ENCODE peak calls at places on chromosomes 7 and 10, in six cellular contexts. G is left ventricle myocardium inferior, X is psoas muscle, J is upper lobe of right lung, S is neural progenitor cell, V is spleen. O is an unnamed sample.

GRCh38 chr7:149883452-149883861 is 9.7 kb downstream of the ATP6V0E2 start:
- DNase-seq in G (peak), X (peak), J (peak), S (peak), V (no peak), O (peak)

GRCh38 chr7:51005074-51005473 is 222.4 kb upstream of the GRB10 start:
- DNase-seq in G (no peak), X (no peak), J (no peak), S (no peak), V (no peak), O (no peak)

GRCh38 chr10:3095373-3096139 is 28.2 kb downstream of the PFKP start:
- DNase-seq in G (no peak), X (no peak), J (no peak), S (no peak), V (no peak), O (no peak)

GRCh38 chr10:84026821-84027257 is 112.5 kb upstream of the GHITM start:
- DNase-seq in G (no peak), X (no peak), J (no peak), S (peak), V (no peak), O (no peak)

GRCh38 chr10:84510121-84510520 is 181.7 kb downstream of the CCSER2 start:
- DNase-seq in G (no peak), X (no peak), J (no peak), S (peak), V (no peak), O (no peak)

GRCh38 chr7:83957333-83957732 is 237.3 kb downstream of the SEMA3A start:
- DNase-seq in G (no peak), X (no peak), J (no peak), S (no peak), V (no peak), O (no peak)

GRCh38 chr10:125928928-125929585 is 32.7 kb downstream of the FANK1 start:
- DNase-seq in G (no peak), X (no peak), J (no peak), S (no peak), V (no peak), O (no peak)

GRCh38 chr7:19133891-19134290 is 11.3 kb downstream of the FERD3L start:
- DNase-seq in G (no peak), X (no peak), J (no peak), S (no peak), V (no peak), O (no peak)

GRCh38 chr10:26739087-26739631 is 41.7 kb downstream of the PDSS1 start:
- DNase-seq in G (no peak), X (no peak), J (no peak), S (no peak), V (no peak), O (no peak)

GRCh38 chr7:122885583-122886356 is 490 bp downstream of the CADPS2 start:
- DNase-seq in G (peak), X (peak), J (peak), S (peak), V (peak), O (peak)

GRCh38 chr7:75879771-75880184 is 944 bp downstream of the RHBDD2 start:
- DNase-seq in G (no peak), X (no peak), J (no peak), S (peak), V (no peak), O (no peak)

GRCh38 chr7:136333636-136334035 is 356.5 kb upstream of the MTPN start:
- DNase-seq in G (no peak), X (no peak), J (no peak), S (no peak), V (no peak), O (no peak)

GRCh38 chr10:89303161-89303560 is 1.3 kb downstream of the IFIT2 start:
- DNase-seq in G (no peak), X (no peak), J (no peak), S (no peak), V (no peak), O (no peak)

GRCh38 chr10:98478430-98479222 is 31.9 kb upstream of the HPS1 start:
- DNase-seq in G (no peak), X (no peak), J (no peak), S (no peak), V (no peak), O (no peak)

GRCh38 chr7:51226042-51226755 is 90.4 kb downstream of the COBL start:
- DNase-seq in G (no peak), X (no peak), J (no peak), S (no peak), V (no peak), O (peak)

GRCh38 chr10:74164641-74165529 is 13.9 kb downstream of the ADK start:
- DNase-seq in G (no peak), X (no peak), J (no peak), S (no peak), V (no peak), O (no peak)

GRCh38 chr10:15813415-15813814 is 46.9 kb downstream of the MINDY3 start:
- DNase-seq in G (no peak), X (no peak), J (no peak), S (no peak), V (no peak), O (no peak)

GRCh38 chr7:90271753-90272152 is 26.8 kb downstream of the CFAP69 start:
- DNase-seq in G (no peak), X (no peak), J (no peak), S (no peak), V (no peak), O (no peak)

GRCh38 chr7:92608380-92609322 is 18.5 kb upstream of the FAM133B start:
- DNase-seq in G (no peak), X (no peak), J (peak), S (peak), V (no peak), O (no peak)

GRCh38 chr7:56174346-56175085 is 58.3 kb upstream of the NUPR2 start:
- DNase-seq in G (no peak), X (no peak), J (no peak), S (no peak), V (peak), O (no peak)

GRCh38 chr7:91767820-91768219 is 112.7 kb downstream of the MTERF1 start:
- DNase-seq in G (no peak), X (no peak), J (no peak), S (no peak), V (no peak), O (no peak)

GRCh38 chr7:123538189-123538714 is 3.9 kb upstream of the IQUB start:
- DNase-seq in G (no peak), X (no peak), J (no peak), S (no peak), V (no peak), O (no peak)

GRCh38 chr10:97644961-97645360 is 4.5 kb downstream of the PI4K2A start:
- DNase-seq in G (no peak), X (no peak), J (no peak), S (no peak), V (no peak), O (no peak)

GRCh38 chr7:132869166-132869861 is 212.6 kb downstream of the CHCHD3 start:
- DNase-seq in G (no peak), X (no peak), J (no peak), S (no peak), V (no peak), O (no peak)

GRCh38 chr10:33100996-33101747 is 143.1 kb upstream of the ITGB1 start:
- DNase-seq in G (no peak), X (no peak), J (no peak), S (no peak), V (no peak), O (no peak)

GRCh38 chr10:49736564-49737113 is 25.5 kb downstream of the OGDHL start:
- DNase-seq in G (no peak), X (no peak), J (no peak), S (no peak), V (no peak), O (no peak)

GRCh38 chr7:11780267-11780666 is 51.7 kb downstream of the THSD7A start:
- DNase-seq in G (no peak), X (no peak), J (no peak), S (no peak), V (no peak), O (no peak)

GRCh38 chr7:92833766-92834605 is 2.4 kb downstream of the CDK6 start:
- DNase-seq in G (peak), X (peak), J (peak), S (peak), V (peak), O (peak)

GRCh38 chr10:14889318-14889717 is 10.7 kb downstream of the SUV39H2 start:
- DNase-seq in G (no peak), X (no peak), J (no peak), S (no peak), V (no peak), O (no peak)

GRCh38 chr7:44096326-44096881 is 7.7 kb upstream of the AEBP1 start:
- DNase-seq in G (no peak), X (no peak), J (no peak), S (no peak), V (no peak), O (no peak)

GRCh38 chr10:127163632-127164031 is 32.8 kb downstream of the INSYN2A start:
- DNase-seq in G (no peak), X (no peak), J (no peak), S (no peak), V (no peak), O (no peak)

GRCh38 chr7:121624922-121625321 is 228.8 kb upstream of the FAM3C start:
- DNase-seq in G (peak), X (no peak), J (no peak), S (no peak), V (no peak), O (no peak)

GRCh38 chr7:47991270-47991669 is 11.9 kb upstream of the HUS1 start:
- DNase-seq in G (no peak), X (no peak), J (no peak), S (no peak), V (no peak), O (no peak)
- H3K27ac ChIP-seq in G (peak), X (no peak), J (peak), S (no peak), V (peak), O (no peak)

GRCh38 chr7:22805227-22805626 is 17.4 kb downstream of the TOMM7 start:
- DNase-seq in G (no peak), X (no peak), J (no peak), S (no peak), V (no peak), O (no peak)

GRCh38 chr7:22801907-22802306 is 20.7 kb downstream of the TOMM7 start:
- DNase-seq in G (no peak), X (no peak), J (no peak), S (no peak), V (no peak), O (no peak)

GRCh38 chr7:22799633-22800032 is 23.0 kb downstream of the TOMM7 start:
- DNase-seq in G (no peak), X (no peak), J (no peak), S (no peak), V (no peak), O (no peak)

GRCh38 chr7:22806754-22807153 is 15.9 kb downstream of the TOMM7 start:
- DNase-seq in G (no peak), X (no peak), J (no peak), S (no peak), V (no peak), O (no peak)

GRCh38 chr7:22802426-22802825 is 20.2 kb downstream of the TOMM7 start:
- DNase-seq in G (no peak), X (no peak), J (no peak), S (no peak), V (no peak), O (no peak)
- H3K4me3 ChIP-seq in G (no peak), X (no peak), J (no peak), S (no peak), V (no peak), O (no peak)

GRCh38 chr10:62627985-62628384 is 176.5 kb upstream of the ADO start:
- DNase-seq in G (no peak), X (no peak), J (no peak), S (no peak), V (no peak), O (no peak)

GRCh38 chr10:62633976-62634375 is 170.5 kb upstream of the ADO start:
- DNase-seq in G (no peak), X (no peak), J (no peak), S (no peak), V (no peak), O (no peak)

GRCh38 chr10:62636825-62637248 is 167.7 kb upstream of the ADO start:
- DNase-seq in G (no peak), X (no peak), J (no peak), S (no peak), V (no peak), O (no peak)

GRCh38 chr10:62635127-62635526 is 169.4 kb upstream of the ADO start:
- DNase-seq in G (no peak), X (no peak), J (no peak), S (no peak), V (no peak), O (no peak)

GRCh38 chr10:62632071-62632809 is 172.3 kb upstream of the ADO start:
- DNase-seq in G (peak), X (no peak), J (peak), S (no peak), V (peak), O (no peak)
- H3K27ac ChIP-seq in G (no peak), X (no peak), J (peak), S (no peak), V (peak), O (no peak)

GRCh38 chr10:112347709-112348671 is 25.9 kb upstream of the ACSL5 start:
- DNase-seq in G (no peak), X (no peak), J (no peak), S (no peak), V (no peak), O (peak)
- H3K4me3 ChIP-seq in G (no peak), X (no peak), J (no peak), S (no peak), V (no peak), O (no peak)

GRCh38 chr7:81851413-81851812 is 81.6 kb upstream of the HGF start:
- DNase-seq in G (no peak), X (no peak), J (no peak), S (no peak), V (no peak), O (no peak)

GRCh38 chr7:81839708-81840359 is 70.0 kb upstream of the HGF start:
- DNase-seq in G (no peak), X (no peak), J (no peak), S (no peak), V (no peak), O (no peak)

GRCh38 chr7:81842361-81842760 is 72.5 kb upstream of the HGF start:
- DNase-seq in G (no peak), X (no peak), J (no peak), S (peak), V (no peak), O (no peak)

GRCh38 chr7:81846398-81846797 is 76.6 kb upstream of the HGF start:
- DNase-seq in G (no peak), X (no peak), J (no peak), S (no peak), V (no peak), O (no peak)

DNA sequence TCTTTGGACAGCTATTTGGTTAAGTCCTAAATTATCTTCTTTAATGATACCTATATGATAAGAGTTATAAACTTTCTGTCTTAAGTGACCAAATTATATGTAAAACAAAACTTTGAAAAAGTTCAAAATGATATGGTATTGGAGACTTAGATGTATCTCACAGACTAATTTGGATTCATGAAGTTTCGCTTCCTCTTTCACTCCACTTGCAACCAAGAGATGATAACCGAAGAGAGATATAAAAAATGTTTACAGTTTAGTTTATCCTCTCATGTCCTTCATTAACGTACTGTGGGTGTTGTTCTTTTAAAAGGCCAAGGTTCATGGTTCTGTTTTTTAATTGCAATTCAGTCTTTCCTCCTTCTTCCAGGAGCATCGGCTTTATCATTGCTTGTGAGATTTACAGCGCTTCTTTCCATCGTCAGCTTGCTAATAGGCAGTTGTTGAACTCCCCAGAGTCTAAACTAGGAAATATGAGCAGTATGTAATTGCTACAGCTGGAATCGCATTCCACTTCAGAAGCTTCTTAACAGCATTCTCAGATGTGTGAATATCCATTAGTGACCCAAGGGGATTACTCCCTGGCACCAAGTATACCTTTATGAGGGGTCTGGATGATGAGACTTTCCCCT is 75.9 kb upstream of the HGF start:
- DNase-seq in G (no peak), X (no peak), J (no peak), S (no peak), V (no peak), O (no peak)
- H3K27ac ChIP-seq in G (peak), X (no peak), J (peak), S (no peak), V (peak), O (no peak)

GRCh38 chr7:37494940-37495339 is 46.3 kb upstream of the ELMO1 start:
- DNase-seq in G (no peak), X (no peak), J (no peak), S (no peak), V (no peak), O (no peak)
- H3K4me3 ChIP-seq in G (no peak), X (no peak), J (no peak), S (no peak), V (no peak), O (no peak)

DNA sequence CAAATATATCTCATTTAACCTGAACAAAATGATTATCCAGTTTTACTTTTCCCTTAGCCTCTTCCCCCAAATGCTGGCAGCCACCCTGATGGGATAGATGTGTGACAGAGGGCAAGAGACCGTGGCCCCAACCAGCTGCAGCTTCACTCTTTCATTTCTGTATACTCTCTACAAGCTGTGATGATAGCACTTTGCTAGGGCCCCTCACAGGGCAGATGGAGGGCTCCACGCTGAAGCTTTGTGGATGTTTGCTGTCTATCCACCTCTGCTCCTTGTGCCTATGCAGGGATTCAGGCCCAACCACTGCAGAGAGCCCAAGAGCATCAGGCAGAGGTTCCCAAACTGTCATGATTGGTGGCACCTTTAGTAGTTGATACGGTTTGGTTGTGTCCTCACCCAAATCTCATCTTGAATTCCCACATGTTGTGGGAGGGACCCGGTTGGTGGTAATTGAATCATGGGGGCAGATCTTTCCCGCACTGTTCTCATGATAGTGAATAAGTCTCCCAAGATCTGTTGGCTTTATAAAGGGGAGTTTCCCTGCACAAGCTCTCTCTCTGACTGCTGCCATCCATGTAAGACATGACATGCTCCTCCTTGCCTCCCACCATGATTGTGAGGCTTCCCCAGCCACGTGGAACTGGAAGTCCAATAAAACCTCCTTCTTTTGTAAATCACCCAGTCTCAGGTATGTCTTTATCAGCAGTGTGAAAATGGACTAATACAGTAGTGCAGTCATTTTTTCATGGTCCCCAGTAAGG is 20.1 kb downstream of the HTRA1 start:
- DNase-seq in G (no peak), X (no peak), J (no peak), S (no peak), V (peak), O (no peak)
- H3K27ac ChIP-seq in G (no peak), X (no peak), J (no peak), S (no peak), V (no peak), O (no peak)

DNA sequence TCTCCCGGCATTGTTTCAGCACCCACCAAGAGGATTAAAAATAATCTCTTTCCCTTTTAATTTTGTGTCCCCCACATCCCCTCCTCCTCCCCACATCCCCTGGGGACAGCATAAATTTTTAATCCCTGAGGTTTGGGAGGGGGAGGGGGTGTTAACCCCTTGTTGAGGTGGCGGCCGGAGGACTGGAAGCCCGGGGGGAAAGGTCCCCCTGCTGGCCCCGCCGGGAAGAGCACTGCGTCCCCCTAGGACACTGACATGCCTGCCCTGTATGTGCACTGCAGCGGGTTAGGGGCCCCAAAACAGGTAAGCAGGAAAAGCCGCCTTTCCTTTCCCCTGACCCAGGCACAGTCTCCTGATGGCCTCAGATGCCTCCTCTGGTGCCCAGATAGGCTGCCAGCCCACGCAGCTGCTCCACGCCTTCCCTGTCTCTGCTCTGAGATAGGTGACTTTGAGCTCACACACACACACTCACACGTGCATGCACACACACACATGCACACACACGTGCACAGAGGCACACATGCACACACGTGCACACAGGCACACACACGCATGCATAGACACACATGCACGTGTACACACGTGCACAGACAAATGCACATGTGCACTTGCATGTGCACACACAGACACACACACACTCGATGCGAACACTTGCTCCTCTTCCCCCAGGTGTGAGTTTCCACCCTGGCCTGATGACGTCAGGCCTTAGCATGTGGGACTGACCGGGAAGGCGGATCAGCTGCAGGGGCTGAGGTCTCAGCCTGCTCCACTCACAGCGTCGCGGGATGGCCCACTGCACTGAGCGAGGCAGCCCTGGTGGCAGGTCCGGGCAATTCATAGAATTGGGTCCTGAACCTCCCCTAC is 12.3 kb downstream of the CNPY1 start:
- DNase-seq in G (no peak), X (no peak), J (peak), S (peak), V (peak), O (no peak)
- H3K4me3 ChIP-seq in G (peak), X (peak), J (no peak), S (peak), V (no peak), O (peak)

O was measured in coronary artery.